ENCODE peak calls at places on chromosomes 11 and 22, in four cellular contexts. V is anterior cingulate cortex; G is NB4; K is activated CD8-positive, alpha-beta memory T cell treated with anti-CD3 and anti-CD28 coated beads, Interleukin-2, amount 50 U/mL, for 48 hours. R is an unnamed sample.

GRCh38 chr11:64028398-64029115 is 7.2 kb upstream of the FLRT1 start:
- DNase-seq in V (no peak), G (no peak), K (no peak), R (no peak)

GRCh38 chr11:123318623-123319022 is 111.4 kb upstream of the GRAMD1B start:
- DNase-seq in V (no peak), G (no peak), K (no peak), R (no peak)

GRCh38 chr22:30116362-30117117 is 36.3 kb downstream of the HORMAD2 start:
- DNase-seq in V (no peak), G (peak), K (no peak), R (no peak)

GRCh38 chr11:60377737-60378136 is 595 bp upstream of the MS4A7 start:
- DNase-seq in V (peak), G (peak), K (no peak), R (no peak)

GRCh38 chr11:5922749-5923426 is 19.2 kb upstream of the OR56A3 start:
- DNase-seq in V (no peak), G (peak), K (no peak), R (no peak)

GRCh38 chr11:134439181-134439580 is 27.1 kb upstream of the B3GAT1 start:
- DNase-seq in V (peak), G (no peak), K (no peak), R (no peak)

GRCh38 chr11:2203440-2204259 is 32.0 kb upstream of the TH start:
- DNase-seq in V (no peak), G (no peak), K (no peak), R (peak)

GRCh38 chr11:72058416-72059034 is 21.8 kb downstream of the NUMA1 start:
- DNase-seq in V (no peak), G (no peak), K (no peak), R (no peak)

GRCh38 chr11:113591122-113591521 is 115.0 kb downstream of the TMPRSS5 start:
- DNase-seq in V (no peak), G (no peak), K (no peak), R (no peak)

GRCh38 chr22:46376908-46377565 is 41.5 kb downstream of the TRMU start:
- DNase-seq in V (no peak), G (no peak), K (no peak), R (peak)

GRCh38 chr11:104581246-104581980 is 316.8 kb downstream of the CASP12 start:
- DNase-seq in V (no peak), G (no peak), K (no peak), R (no peak)

GRCh38 chr11:115505165-115505564 is 950 bp upstream of the CADM1 start:
- DNase-seq in V (no peak), G (no peak), K (no peak), R (no peak)

GRCh38 chr11:118396097-118396501 is 5.3 kb upstream of the ATP5MG start:
- DNase-seq in V (no peak), G (no peak), K (no peak), R (no peak)

GRCh38 chr11:66070604-66071325 is 693 bp downstream of the PACS1 start:
- DNase-seq in V (no peak), G (peak), K (no peak), R (peak)

GRCh38 chr22:27258773-27259172 is 542.8 kb downstream of the MN1 start:
- DNase-seq in V (no peak), G (no peak), K (no peak), R (no peak)

GRCh38 chr11:17399236-17399635 is 10.8 kb upstream of the KCNJ11 start:
- DNase-seq in V (no peak), G (no peak), K (no peak), R (no peak)

GRCh38 chr11:60193687-60194433 is 11.0 kb upstream of the MS4A6A start:
- DNase-seq in V (no peak), G (peak), K (peak), R (peak)

GRCh38 chr11:3920148-3920852 is 64.8 kb downstream of the STIM1 start:
- DNase-seq in V (no peak), G (peak), K (peak), R (no peak)

GRCh38 chr11:22337571-22338464 is at the start of gene SLC17A6:
- DNase-seq in V (no peak), G (peak), K (no peak), R (no peak)

GRCh38 chr11:2529173-2529572 is 84.4 kb downstream of the KCNQ1 start:
- DNase-seq in V (no peak), G (no peak), K (peak), R (no peak)

GRCh38 chr11:121067453-121067852 is 33.6 kb upstream of the TECTA start:
- DNase-seq in V (no peak), G (no peak), K (no peak), R (no peak)

GRCh38 chr22:33650244-33650643 is 270.0 kb downstream of the LARGE1 start:
- DNase-seq in V (no peak), G (no peak), K (no peak), R (no peak)

GRCh38 chr11:10407749-10408472 is 47.2 kb upstream of the AMPD3 start:
- DNase-seq in V (no peak), G (no peak), K (no peak), R (no peak)

GRCh38 chr22:48576333-48577013 is 1251.2 kb downstream of the BRD1 start:
- DNase-seq in V (peak), G (peak), K (peak), R (no peak)

GRCh38 chr22:31278643-31279326 is 13.5 kb downstream of the PIK3IP1 start:
- DNase-seq in V (no peak), G (no peak), K (no peak), R (peak)